ENCODE peak calls at places on chromosomes 13 and 19, in ten cellular contexts. T, U, A, E, H, X, M, S, J and F are unnamed samples.

GRCh38 chr19:29415507-29415906 is 110.3 kb upstream of the VSTM2B start:
- DNase-seq in T (no peak), U (no peak), A (no peak), E (no peak), H (no peak), X (no peak), M (no peak), S (no peak), J (no peak), F (no peak)

GRCh38 chr19:3369337-3370213 is 3.2 kb downstream of the NFIC start:
- DNase-seq in T (peak), U (no peak), A (peak), E (peak), H (no peak), X (no peak), M (peak), S (no peak), J (no peak), F (peak)

GRCh38 chr19:12126707-12127106 is 13.4 kb downstream of the ZNF20 start:
- DNase-seq in T (no peak), U (no peak), A (no peak), E (no peak), H (no peak), X (no peak), M (peak), S (no peak), J (peak), F (no peak)

GRCh38 chr19:41696402-41697197 is 8.5 kb upstream of the CEACAM7 start:
- DNase-seq in T (no peak), U (no peak), A (no peak), E (no peak), H (no peak), X (no peak), M (no peak), S (peak), J (no peak), F (peak)

GRCh38 chr13:37491661-37492060 is 106.9 kb downstream of the POSTN start:
- DNase-seq in T (no peak), U (no peak), A (no peak), E (no peak), H (no peak), X (no peak), M (no peak), S (no peak), J (no peak), F (no peak)

GRCh38 chr13:47017476-47017875 is 120.6 kb upstream of the HTR2A start:
- DNase-seq in T (no peak), U (no peak), A (no peak), E (no peak), H (no peak), X (no peak), M (no peak), S (no peak), J (no peak), F (no peak)

GRCh38 chr13:83796364-83796763 is 85.9 kb downstream of the SLITRK1 start:
- DNase-seq in T (no peak), U (no peak), A (no peak), E (no peak), H (no peak), X (no peak), M (no peak), S (no peak), J (no peak), F (no peak)

GRCh38 chr19:49109569-49110233 is 4.5 kb upstream of the LIN7B start:
- DNase-seq in T (no peak), U (no peak), A (no peak), E (no peak), H (no peak), X (no peak), M (no peak), S (no peak), J (no peak), F (no peak)

GRCh38 chr13:87123987-87124784 is 547.0 kb upstream of the SLITRK5 start:
- DNase-seq in T (peak), U (no peak), A (no peak), E (peak), H (no peak), X (no peak), M (no peak), S (no peak), J (peak), F (peak)

GRCh38 chr13:111115841-111116500 is 861 bp downstream of the ARHGEF7 start:
- DNase-seq in T (peak), U (no peak), A (no peak), E (peak), H (peak), X (no peak), M (peak), S (no peak), J (no peak), F (peak)

GRCh38 chr13:59103004-59103768 is 1060.5 kb downstream of the DIAPH3 start:
- DNase-seq in T (no peak), U (no peak), A (no peak), E (peak), H (no peak), X (no peak), M (no peak), S (no peak), J (no peak), F (no peak)

GRCh38 chr13:23462815-23463559 is 29.5 kb upstream of the SACS start:
- DNase-seq in T (no peak), U (no peak), A (no peak), E (no peak), H (no peak), X (no peak), M (no peak), S (no peak), J (no peak), F (no peak)

GRCh38 chr19:37045140-37045539 is 33.1 kb upstream of the ZNF420 start:
- DNase-seq in T (no peak), U (no peak), A (no peak), E (no peak), H (no peak), X (no peak), M (no peak), S (no peak), J (no peak), F (no peak)

GRCh38 chr13:21230516-21230915 is 54.1 kb downstream of the MRPL57 start:
- DNase-seq in T (no peak), U (no peak), A (no peak), E (no peak), H (no peak), X (no peak), M (no peak), S (no peak), J (no peak), F (no peak)

GRCh38 chr13:110716235-110716505 is 2.7 kb downstream of the ING1 start:
- DNase-seq in T (peak), U (no peak), A (no peak), E (peak), H (no peak), X (no peak), M (peak), S (no peak), J (no peak), F (no peak)

GRCh38 chr13:111893071-111893606 is 173.8 kb upstream of the SOX1 start:
- DNase-seq in T (no peak), U (peak), A (no peak), E (no peak), H (peak), X (no peak), M (no peak), S (peak), J (no peak), F (peak)

GRCh38 chr19:18683955-18684641 is 618 bp downstream of the CRTC1 start:
- DNase-seq in T (no peak), U (no peak), A (no peak), E (no peak), H (no peak), X (no peak), M (no peak), S (no peak), J (no peak), F (no peak)

GRCh38 chr13:91155512-91156114 is 191.9 kb upstream of the MIR17HG start:
- DNase-seq in T (no peak), U (no peak), A (no peak), E (no peak), H (no peak), X (no peak), M (no peak), S (no peak), J (peak), F (peak)

GRCh38 chr13:107715496-107715895 is 499.8 kb downstream of the LIG4 start:
- DNase-seq in T (no peak), U (no peak), A (no peak), E (no peak), H (no peak), X (no peak), M (no peak), S (no peak), J (no peak), F (no peak)

GRCh38 chr13:59318320-59318930 is 845.3 kb downstream of the DIAPH3 start:
- DNase-seq in T (peak), U (peak), A (peak), E (peak), H (peak), X (peak), M (peak), S (peak), J (peak), F (peak)

GRCh38 chr13:99208185-99208584 is 7.5 kb downstream of the UBAC2 start:
- DNase-seq in T (no peak), U (no peak), A (no peak), E (no peak), H (no peak), X (no peak), M (no peak), S (no peak), J (no peak), F (no peak)

GRCh38 chr19:8438236-8438635 is 6.5 kb upstream of the HNRNPM start:
- DNase-seq in T (no peak), U (no peak), A (no peak), E (no peak), H (no peak), X (no peak), M (no peak), S (no peak), J (no peak), F (no peak)

GRCh38 chr13:110520431-110521295 is 40.9 kb downstream of the RAB20 start:
- DNase-seq in T (peak), U (no peak), A (no peak), E (peak), H (no peak), X (no peak), M (peak), S (no peak), J (no peak), F (no peak)

GRCh38 chr13:113863511-113864302 is at the start of gene GAS6:
- DNase-seq in T (peak), U (peak), A (peak), E (peak), H (peak), X (no peak), M (peak), S (no peak), J (no peak), F (peak)

GRCh38 chr13:59982631-59983382 is 180.9 kb downstream of the DIAPH3 start:
- DNase-seq in T (no peak), U (no peak), A (no peak), E (peak), H (no peak), X (no peak), M (no peak), S (no peak), J (peak), F (no peak)

GRCh38 chr19:41914906-41915247 is 13.4 kb downstream of the ERFL start:
- DNase-seq in T (no peak), U (no peak), A (no peak), E (no peak), H (no peak), X (no peak), M (no peak), S (no peak), J (no peak), F (no peak)

GRCh38 chr13:51223284-51224270 is 1.4 kb downstream of the FAM124A start:
- DNase-seq in T (no peak), U (no peak), A (no peak), E (no peak), H (no peak), X (no peak), M (no peak), S (no peak), J (no peak), F (no peak)

GRCh38 chr13:51220706-51221105 is 1.5 kb upstream of the FAM124A start:
- DNase-seq in T (no peak), U (no peak), A (no peak), E (no peak), H (no peak), X (no peak), M (no peak), S (no peak), J (no peak), F (no peak)

GRCh38 chr13:51222510-51223283 is 499 bp downstream of the FAM124A start:
- DNase-seq in T (no peak), U (peak), A (no peak), E (no peak), H (peak), X (no peak), M (no peak), S (no peak), J (no peak), F (no peak)

GRCh38 chr13:51221108-51221507 is 1.1 kb upstream of the FAM124A start:
- DNase-seq in T (no peak), U (no peak), A (no peak), E (no peak), H (no peak), X (no peak), M (no peak), S (no peak), J (no peak), F (no peak)

DNA sequence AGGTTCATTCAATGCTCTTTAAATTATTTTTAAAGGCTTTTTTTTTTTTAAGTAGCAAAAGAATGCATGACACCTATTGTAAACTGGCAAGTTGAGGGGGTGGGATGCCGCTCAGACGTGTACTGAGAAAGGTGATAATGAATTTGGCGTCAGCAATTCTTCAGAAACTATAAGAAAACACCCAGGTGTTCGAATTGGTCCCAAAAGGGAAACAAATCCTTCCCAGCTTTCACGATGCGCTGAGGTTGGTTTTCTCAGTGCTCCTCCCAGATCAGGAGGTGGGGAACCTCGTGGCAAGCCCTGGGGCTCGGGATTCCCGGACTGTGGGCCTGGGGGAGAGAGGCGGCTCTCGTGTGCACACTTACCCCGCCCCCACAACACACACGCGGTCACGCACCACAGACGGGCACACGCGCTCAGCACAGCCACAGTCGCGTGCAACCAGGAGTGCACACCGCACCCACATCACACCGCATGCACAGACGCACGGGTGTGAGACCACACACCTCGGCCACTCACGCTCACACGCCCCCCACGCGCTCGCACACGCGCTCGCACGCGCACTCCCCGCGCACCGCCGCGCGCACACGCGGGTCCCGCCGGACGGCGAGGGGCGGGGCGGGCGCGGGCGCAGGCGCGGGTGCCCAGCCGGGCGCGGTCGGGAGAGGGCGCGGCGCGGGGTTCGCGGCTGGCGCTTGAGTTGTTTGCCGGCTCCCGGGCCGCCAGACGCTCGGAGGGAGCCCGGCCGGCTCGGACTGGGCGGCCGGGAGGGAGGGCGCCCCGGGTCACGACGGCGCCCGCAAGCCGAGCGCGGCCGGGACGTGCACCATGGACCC is at the start of gene FAM124A:
- DNase-seq in T (peak), U (peak), A (peak), E (no peak), H (no peak), X (no peak), M (peak), S (no peak), J (no peak), F (peak)
- TF ChIP-seq CTCF in T (no peak), U (peak), A (peak), E (peak), H (peak), X (no peak), M (no peak), S (no peak), J (no peak), F (no peak)

DNA sequence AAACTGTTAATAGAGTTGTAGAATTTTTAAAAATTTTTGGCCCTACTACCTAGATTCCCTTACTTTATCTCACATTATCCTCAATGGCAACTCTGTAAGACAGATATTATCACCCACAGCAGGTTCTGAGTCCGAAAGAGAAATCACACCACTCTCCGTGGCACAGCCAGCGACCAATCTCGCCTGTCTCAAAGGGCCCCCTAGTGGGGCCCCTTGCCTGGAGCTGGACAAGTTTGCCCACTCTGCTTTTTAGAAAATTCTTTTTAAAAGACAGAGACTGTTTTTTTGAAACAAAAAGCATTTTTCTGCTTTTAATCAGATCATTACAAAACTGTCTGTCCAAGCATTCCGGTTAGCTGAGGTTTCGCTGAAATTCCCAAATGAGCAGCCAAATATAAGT is 21.7 kb downstream of the PHF11 start:
- DNase-seq in T (no peak), U (no peak), A (no peak), E (no peak), H (peak), X (no peak), M (peak), S (no peak), J (no peak), F (peak)
- TF ChIP-seq CTCF in T (peak), U (no peak), A (no peak), E (peak), H (peak), X (no peak), M (no peak), S (peak), J (no peak), F (peak)

GRCh38 chr19:15631817-15632216 is 8.9 kb upstream of the CYP4F3 start:
- DNase-seq in T (no peak), U (no peak), A (peak), E (no peak), H (no peak), X (peak), M (no peak), S (peak), J (no peak), F (no peak)
- TF ChIP-seq CTCF in T (peak), U (no peak), A (peak), E (peak), H (peak), X (peak), M (no peak), S (peak), J (peak), F (no peak)

DNA sequence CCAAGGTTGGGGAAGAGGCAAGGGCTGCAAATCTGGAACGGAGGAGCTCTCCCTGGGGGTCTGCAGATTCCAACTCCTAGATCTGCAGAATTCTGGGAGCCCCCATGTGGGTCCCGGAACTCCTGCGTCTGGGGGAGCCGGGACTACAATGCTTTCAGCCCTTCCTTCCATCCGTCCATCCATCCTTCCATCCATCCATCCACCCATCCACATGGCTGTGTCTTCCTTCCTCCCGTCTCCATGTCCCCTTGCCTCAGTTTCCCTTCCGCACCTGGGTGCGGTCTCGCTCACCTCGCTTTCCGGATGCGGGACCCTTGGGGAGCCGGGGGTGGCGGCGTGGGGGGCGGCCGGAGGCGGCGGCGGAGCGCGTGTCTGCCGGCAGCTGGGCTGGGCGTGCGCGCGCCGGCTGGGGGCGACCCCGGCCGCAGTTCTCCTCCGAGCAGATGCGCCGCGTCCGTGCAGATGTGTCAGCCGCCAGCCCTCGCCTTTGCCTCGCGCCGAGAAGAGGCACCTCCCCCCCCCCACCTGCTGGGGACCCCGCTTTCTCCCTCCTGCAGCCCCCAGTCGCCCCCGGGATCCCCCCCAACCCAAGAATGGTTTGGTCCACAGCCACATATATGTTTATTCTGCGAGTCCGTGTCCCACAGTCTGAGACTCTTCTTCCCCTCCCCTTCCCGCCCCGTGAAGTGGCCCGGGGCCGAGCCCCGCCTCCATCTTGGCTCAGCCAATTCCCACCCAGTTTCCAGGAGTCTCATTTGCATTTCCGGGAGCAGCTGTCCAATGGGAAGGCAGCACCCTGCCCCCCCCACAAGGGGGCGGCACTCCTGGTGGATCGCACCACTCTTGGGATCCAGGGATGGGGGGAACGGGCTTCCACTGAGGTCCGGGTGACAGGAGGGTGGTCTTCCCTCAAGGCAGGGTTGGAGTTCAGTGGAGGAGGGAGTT is 8.8 kb downstream of the ISOC2 start:
- DNase-seq in T (peak), U (peak), A (no peak), E (peak), H (peak), X (no peak), M (peak), S (no peak), J (peak), F (peak)
- TF ChIP-seq CTCF in T (no peak), U (no peak), A (peak), E (no peak), H (no peak), X (no peak), M (no peak), S (no peak), J (no peak), F (no peak)

DNA sequence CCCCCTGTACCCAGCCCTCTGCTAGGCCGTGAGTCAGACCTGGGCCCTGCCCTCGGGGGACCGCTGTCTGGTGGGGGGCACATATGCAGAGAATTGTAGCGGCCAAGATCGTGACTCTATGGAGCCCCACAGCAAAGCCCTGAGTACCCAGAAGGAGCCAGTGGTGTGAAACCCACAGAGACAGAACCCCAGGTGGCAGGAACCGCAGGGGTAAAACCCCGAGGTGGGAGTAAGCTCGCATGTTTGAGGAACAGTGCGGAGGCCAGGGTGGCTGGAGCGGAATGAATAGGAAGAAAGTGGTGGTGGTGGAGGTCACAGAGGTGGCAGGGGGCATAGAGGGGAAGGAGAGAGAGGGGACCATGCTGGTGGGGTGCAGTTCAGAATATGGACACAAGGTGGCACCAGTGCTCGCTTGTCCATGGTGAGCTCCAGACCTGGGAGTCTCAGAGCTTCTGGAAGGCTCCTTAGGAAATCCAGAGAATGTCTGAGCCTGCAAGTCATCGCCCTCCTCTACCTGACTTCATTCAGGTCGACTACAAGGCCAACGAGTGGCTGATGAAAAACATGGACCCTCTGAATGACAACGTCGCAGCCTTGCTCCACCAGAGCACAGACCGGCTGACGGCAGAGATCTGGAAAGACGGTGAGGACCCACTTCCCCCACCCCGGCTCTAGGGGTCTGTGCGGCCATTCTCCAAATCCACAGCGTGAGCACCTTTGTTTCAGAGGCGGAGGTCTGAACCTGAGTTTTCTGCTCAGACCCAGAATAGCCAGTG is 48.9 kb downstream of the MYH14 start:
- DNase-seq in T (peak), U (no peak), A (no peak), E (no peak), H (peak), X (no peak), M (peak), S (no peak), J (no peak), F (peak)
- TF ChIP-seq CTCF in T (peak), U (peak), A (peak), E (peak), H (peak), X (peak), M (peak), S (peak), J (peak), F (peak)